ENCODE peak calls at places on chromosomes 13 and 19, in four cellular contexts. S is keratinocyte, P is lung, H is psoas muscle. G is an unnamed sample. For H3K4me1, the result is how much of the 10 kb centered on the place peaks cover.

GRCh38 chr13:65260938-65261880 is 1968.9 kb downstream of the PCDH9 start:
- DNase-seq in S (no peak), P (no peak), H (no peak), G (no peak)

GRCh38 chr19:33804021-33804799 is 7.5 kb downstream of the KCTD15 start:
- DNase-seq in S (peak), P (no peak), H (no peak), G (peak)

GRCh38 chr13:35838356-35838755 is 292.8 kb downstream of the DCLK1 start:
- DNase-seq in S (no peak), P (no peak), H (no peak), G (no peak)

GRCh38 chr13:24074687-24075086 is 85.8 kb upstream of the SPATA13 start:
- DNase-seq in S (no peak), P (no peak), H (no peak), G (no peak)

GRCh38 chr19:19871932-19872331 is 6.2 kb downstream of the ZNF253 start:
- DNase-seq in S (no peak), P (no peak), H (no peak), G (no peak)

GRCh38 chr13:77506874-77507273 is 28.6 kb upstream of the SCEL start:
- DNase-seq in S (no peak), P (no peak), H (no peak), G (no peak)

GRCh38 chr19:28468701-28469459 is 744.1 kb downstream of the UQCRFS1 start:
- DNase-seq in S (no peak), P (no peak), H (no peak), G (no peak)

GRCh38 chr19:4375620-4376228 is 24.6 kb downstream of the SH3GL1 start:
- DNase-seq in S (no peak), P (no peak), H (no peak), G (peak)

GRCh38 chr13:38624822-38625221 is 62.1 kb upstream of the FREM2 start:
- DNase-seq in S (no peak), P (no peak), H (no peak), G (no peak)

GRCh38 chr19:16627194-16627927 is 643 bp downstream of the MED26 start:
- DNase-seq in S (no peak), P (no peak), H (peak), G (no peak)

DNA sequence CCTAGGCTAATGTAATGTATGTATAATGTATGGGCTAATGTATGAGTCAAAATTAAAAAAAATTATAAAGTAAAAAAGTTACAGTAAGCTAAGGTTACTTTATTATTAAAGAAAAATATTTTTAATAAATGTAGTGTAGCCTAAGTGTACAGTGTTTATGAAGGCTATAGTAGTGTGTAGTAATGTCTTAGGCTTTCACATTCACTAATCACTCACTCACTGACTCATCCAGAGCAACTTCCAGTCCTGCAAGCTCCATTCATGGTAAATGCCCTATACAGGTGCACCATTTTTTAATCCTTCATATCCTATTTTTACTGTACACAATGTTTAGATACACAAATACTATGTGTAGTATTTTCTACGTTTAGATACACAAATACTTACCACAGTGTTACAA is 1.8 kb upstream of the TMEM272 start:
- DNase-seq in S (no peak), P (peak), H (no peak), G (no peak)
- H3K4me1 ChIP-seq in S (under half), P (under half), H (under half), G (under half)

GRCh38 chr13:106867249-106867648 is 299.3 kb upstream of the ARGLU1 start:
- DNase-seq in S (no peak), P (no peak), H (no peak), G (no peak)
- TF ChIP-seq CTCF in S (no peak), P (no peak), H (no peak), G (peak)

DNA sequence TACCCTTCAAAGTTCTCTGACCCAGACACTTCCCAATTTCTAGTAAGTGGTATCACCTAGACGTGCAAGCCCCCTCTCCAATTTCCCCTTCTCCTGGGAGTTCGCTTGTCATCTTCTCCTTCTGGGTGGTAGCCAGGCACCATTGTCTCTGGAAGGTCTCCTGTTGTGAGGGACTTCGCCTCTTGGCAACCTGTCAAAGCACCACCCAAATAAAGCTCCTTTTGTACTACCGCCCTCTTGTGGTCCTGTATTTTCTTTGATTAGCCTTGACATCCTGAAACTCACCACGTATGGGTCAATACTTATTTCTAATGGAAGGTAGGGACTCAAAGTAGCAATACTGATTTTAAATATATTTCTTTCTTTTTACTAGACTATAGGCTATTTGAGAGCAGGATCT is 8.2 kb downstream of the GPC5 start:
- DNase-seq in S (no peak), P (no peak), H (no peak), G (no peak)
- H3K4me1 ChIP-seq in S (under half), P (under half), H (under half), G (under half)

GRCh38 chr19:46624958-46625661 is at the start of gene PTGIR:
- DNase-seq in S (no peak), P (peak), H (peak), G (peak)
- TF ChIP-seq CTCF in S (no peak), P (no peak), H (no peak), G (no peak)

GRCh38 chr19:13847900-13848677 is 28.8 kb upstream of the NANOS3 start:
- DNase-seq in S (no peak), P (no peak), H (no peak), G (no peak)

GRCh38 chr19:13848811-13849241 is 28.1 kb upstream of the NANOS3 start:
- DNase-seq in S (no peak), P (no peak), H (no peak), G (no peak)

GRCh38 chr19:13849277-13849676 is 27.7 kb upstream of the NANOS3 start:
- DNase-seq in S (no peak), P (no peak), H (no peak), G (peak)

GRCh38 chr19:13849991-13850909 is 26.7 kb upstream of the NANOS3 start:
- DNase-seq in S (no peak), P (peak), H (peak), G (peak)

GRCh38 chr19:13850910-13851753 is 25.8 kb upstream of the NANOS3 start:
- DNase-seq in S (no peak), P (peak), H (peak), G (peak)
- H3K4me1 ChIP-seq in S (under half), P (under half), H (under half), G (under half)

GRCh38 chr13:97946951-97947588 is 6.4 kb upstream of the IPO5 start:
- DNase-seq in S (peak), P (no peak), H (no peak), G (no peak)

GRCh38 chr13:97945342-97945741 is 8.1 kb upstream of the IPO5 start:
- DNase-seq in S (no peak), P (no peak), H (no peak), G (no peak)

GRCh38 chr13:97948041-97948440 is 5.4 kb upstream of the IPO5 start:
- DNase-seq in S (peak), P (no peak), H (no peak), G (no peak)

GRCh38 chr13:97944396-97945029 is 9.0 kb upstream of the IPO5 start:
- DNase-seq in S (no peak), P (no peak), H (no peak), G (no peak)

DNA sequence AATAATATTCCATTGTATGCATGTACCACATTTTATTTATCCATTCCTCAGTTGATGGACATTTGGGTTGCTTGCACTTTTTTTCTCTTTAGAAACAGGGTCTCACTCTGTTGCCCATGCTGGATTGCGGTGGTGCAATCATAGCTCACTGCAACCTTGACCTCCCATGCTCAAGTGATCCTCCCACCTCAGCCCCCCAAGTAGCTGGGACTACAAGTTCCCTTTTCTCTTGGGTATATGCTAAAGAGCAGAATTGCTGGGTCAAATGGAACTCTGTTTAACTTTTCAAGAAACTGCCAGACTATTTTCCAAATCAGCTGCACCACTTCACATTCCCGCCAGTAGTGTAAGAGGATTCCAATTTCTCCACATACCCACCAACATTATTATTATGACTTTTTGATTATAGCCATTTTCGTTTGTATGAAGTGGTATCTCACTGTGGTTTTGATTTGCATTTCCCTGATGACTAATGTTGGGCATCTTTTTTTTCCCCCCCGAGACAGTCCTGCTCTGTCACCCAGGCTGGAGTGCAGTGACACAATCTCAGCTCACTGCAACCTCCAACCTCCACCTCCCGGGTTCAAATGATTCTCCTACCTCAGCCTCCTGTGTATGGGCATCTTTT is 7.6 kb upstream of the IPO5 start:
- DNase-seq in S (no peak), P (no peak), H (no peak), G (no peak)
- TF ChIP-seq CTCF in S (no peak), P (no peak), H (no peak), G (no peak)

DNA sequence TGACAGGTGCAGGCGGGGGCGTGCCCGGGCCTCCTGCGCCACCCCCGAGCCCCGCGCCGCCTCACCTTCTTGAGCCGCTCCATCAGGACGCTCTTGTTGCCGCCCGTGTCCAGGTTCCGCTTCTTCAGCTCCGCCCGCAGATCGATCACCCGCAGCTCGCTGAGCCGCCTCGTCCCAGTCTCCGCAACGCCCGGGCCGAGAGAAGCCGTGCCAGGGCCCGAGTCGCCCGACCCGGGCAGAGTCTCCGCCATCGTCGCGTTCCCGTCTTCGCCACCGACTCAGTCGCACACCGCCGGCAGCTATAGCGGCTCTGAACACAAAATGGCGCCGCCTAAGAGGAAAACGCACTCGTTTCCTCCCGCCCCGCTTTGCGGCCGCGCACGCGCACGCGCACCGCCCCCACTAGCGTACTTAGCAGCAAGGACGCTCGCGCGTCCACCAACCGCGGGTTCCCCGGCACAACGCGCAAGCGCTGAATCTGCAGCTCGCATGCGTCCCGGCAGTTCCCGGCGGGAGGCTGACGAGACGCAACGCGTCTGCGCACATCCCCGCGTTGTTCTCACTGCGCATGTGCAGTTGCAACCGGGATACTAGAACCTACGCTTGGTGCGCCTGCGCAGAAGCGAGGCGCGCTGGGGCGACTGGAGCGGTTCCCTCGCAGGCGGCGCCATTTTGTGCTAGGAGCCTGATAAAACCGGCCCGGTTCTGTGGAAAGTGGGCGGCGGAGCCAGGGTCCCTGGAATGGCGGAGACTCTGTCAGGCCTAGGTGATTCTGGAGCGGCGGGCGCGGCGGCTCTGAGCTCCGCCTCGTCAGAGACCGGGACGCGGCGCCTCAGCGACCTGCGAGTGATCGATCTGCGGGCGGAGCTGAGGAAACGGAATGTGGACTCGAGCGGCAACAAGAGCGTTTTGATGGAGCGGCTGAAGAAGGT is at the start of the genes SAFB and SAFB2:
- DNase-seq in S (peak), P (peak), H (peak), G (peak)
- H3K4me1 ChIP-seq in S (under half), P (under half), H (half or more), G (under half)

GRCh38 chr19:6732803-6733337 is 4.5 kb downstream of the GPR108 start:
- DNase-seq in S (no peak), P (no peak), H (peak), G (no peak)

GRCh38 chr19:6735181-6735891 is 2.0 kb downstream of the GPR108 start:
- DNase-seq in S (no peak), P (peak), H (peak), G (no peak)

GRCh38 chr19:6731822-6732221 is 5.6 kb downstream of the GPR108 start:
- DNase-seq in S (no peak), P (no peak), H (peak), G (no peak)

GRCh38 chr19:6734096-6734696 is 3.2 kb downstream of the GPR108 start:
- DNase-seq in S (no peak), P (peak), H (peak), G (no peak)

DNA sequence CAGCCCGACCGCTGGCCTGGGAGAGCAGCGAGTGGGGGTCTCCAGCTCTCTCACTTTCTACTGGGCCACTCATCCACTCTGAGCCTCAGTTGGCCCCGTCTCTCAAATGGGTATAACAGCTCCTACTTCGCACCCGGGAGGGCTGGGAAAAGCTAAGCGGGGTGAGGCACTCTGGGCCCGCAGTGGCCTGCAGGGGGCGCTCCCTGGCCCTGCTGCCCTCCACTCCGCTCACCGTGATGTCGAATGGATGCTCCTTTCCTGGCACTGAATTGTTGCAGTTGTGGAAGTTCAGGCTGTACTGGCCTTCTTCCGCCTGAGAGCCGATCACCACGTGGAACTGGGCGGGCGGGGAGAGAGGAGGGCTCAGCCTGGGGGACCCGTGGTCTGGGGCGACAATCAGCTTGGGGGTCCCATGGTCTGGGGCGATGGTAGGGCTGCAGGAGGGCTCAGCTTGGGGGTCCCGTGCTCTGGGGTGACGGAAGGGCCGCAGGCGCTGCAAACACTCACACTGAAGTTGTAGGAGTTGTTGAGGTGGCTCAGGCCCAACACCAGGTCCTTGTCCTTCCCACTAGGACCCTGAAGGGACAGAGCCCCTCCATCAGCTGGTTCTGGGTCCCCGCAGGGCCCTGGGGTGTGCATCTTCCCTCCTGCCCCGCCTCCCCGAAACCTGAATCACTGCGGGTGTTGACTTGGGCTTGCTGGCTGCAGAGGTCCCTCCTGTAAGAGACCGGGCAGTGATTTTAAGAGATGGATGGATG is 3.9 kb downstream of the GPR108 start:
- DNase-seq in S (no peak), P (peak), H (peak), G (no peak)
- TF ChIP-seq CTCF in S (peak), P (no peak), H (peak), G (no peak)

GRCh38 chr19:2666344-2666994 is 36.0 kb downstream of the GNG7 start:
- DNase-seq in S (no peak), P (no peak), H (no peak), G (no peak)
- H3K4me1 ChIP-seq in S (under half), P (under half), H (under half), G (under half)

GRCh38 chr13:40780822-40781401 is 8.5 kb upstream of the SLC25A15 start:
- DNase-seq in S (no peak), P (no peak), H (no peak), G (no peak)
- TF ChIP-seq CTCF in S (no peak), P (no peak), H (no peak), G (no peak)

G was measured in tibial artery.